ENCODE peak calls at places on chromosomes 16 and 17, in five cellular contexts. L is A549, V is K562, G is GM12878, O is H1. X is an unnamed sample.

GRCh38 chr16:11400076-11400475 is 54.8 kb downstream of the RMI2 start:
- DNase-seq in L (no peak), V (no peak), G (no peak), O (no peak), X (no peak)

GRCh38 chr16:75169899-75170405 is 21.6 kb downstream of the ZFP1 start:
- DNase-seq in L (no peak), V (no peak), G (no peak), O (no peak), X (no peak)

GRCh38 chr17:78557598-78558039 is 19.6 kb downstream of the DNAH17 start:
- DNase-seq in L (peak), V (no peak), G (no peak), O (no peak), X (no peak)

GRCh38 chr17:78133971-78134898 is 3.7 kb downstream of the TMC8 start:
- DNase-seq in L (peak), V (peak), G (no peak), O (peak), X (peak)

GRCh38 chr16:51129105-51129504 is 22.0 kb downstream of the SALL1 start:
- DNase-seq in L (no peak), V (no peak), G (no peak), O (no peak), X (no peak)

GRCh38 chr16:31298340-31298739 is 38.6 kb downstream of the ITGAM start:
- DNase-seq in L (no peak), V (no peak), G (no peak), O (no peak), X (no peak)

GRCh38 chr16:77310877-77311276 is 111.7 kb downstream of the SYCE1L start:
- DNase-seq in L (no peak), V (no peak), G (no peak), O (no peak), X (no peak)

GRCh38 chr17:27782791-27783206 is 17.5 kb downstream of the NOS2 start:
- DNase-seq in L (no peak), V (no peak), G (no peak), O (no peak), X (no peak)

GRCh38 chr17:16052486-16052885 is 52.9 kb downstream of the TTC19 start:
- DNase-seq in L (no peak), V (no peak), G (no peak), O (no peak), X (no peak)

GRCh38 chr17:55062921-55063320 is 94.4 kb downstream of the STXBP4 start:
- DNase-seq in L (peak), V (no peak), G (no peak), O (no peak), X (no peak)

GRCh38 chr17:50283246-50283645 is 9.0 kb downstream of the TMEM92 start:
- DNase-seq in L (no peak), V (no peak), G (peak), O (no peak), X (no peak)

GRCh38 chr17:32648450-32648849 is 161.7 kb downstream of the CDK5R1 start:
- DNase-seq in L (no peak), V (no peak), G (no peak), O (no peak), X (no peak)

GRCh38 chr17:76527430-76528111 is 9.9 kb downstream of the CYGB start:
- DNase-seq in L (no peak), V (no peak), G (no peak), O (no peak), X (peak)

GRCh38 chr17:30520882-30521281 is 43.7 kb downstream of the GOSR1 start:
- DNase-seq in L (no peak), V (no peak), G (no peak), O (no peak), X (no peak)

GRCh38 chr16:56858375-56858774 is 6.6 kb upstream of the SLC12A3 start:
- DNase-seq in L (no peak), V (no peak), G (no peak), O (no peak), X (no peak)

GRCh38 chr16:67378642-67379041 is 14.7 kb downstream of the TPPP3 start:
- DNase-seq in L (no peak), V (no peak), G (no peak), O (no peak), X (no peak)

GRCh38 chr17:75178453-75178852 is 4.3 kb downstream of the SUMO2 start:
- DNase-seq in L (no peak), V (no peak), G (no peak), O (no peak), X (no peak)

GRCh38 chr17:62950067-62950466 is 16.0 kb upstream of the TANC2 start:
- DNase-seq in L (peak), V (no peak), G (no peak), O (no peak), X (no peak)

GRCh38 chr17:40311575-40311974 is 2.6 kb downstream of the RARA start:
- DNase-seq in L (no peak), V (no peak), G (no peak), O (no peak), X (no peak)

GRCh38 chr17:8059131-8059530 is 20.3 kb downstream of the ALOX15B start:
- DNase-seq in L (no peak), V (no peak), G (no peak), O (no peak), X (no peak)

GRCh38 chr16:54347961-54348360 is 61.4 kb upstream of the IRX3 start:
- DNase-seq in L (no peak), V (no peak), G (no peak), O (no peak), X (no peak)

GRCh38 chr16:54353097-54353496 is 66.5 kb upstream of the IRX3 start:
- DNase-seq in L (no peak), V (no peak), G (no peak), O (no peak), X (no peak)

GRCh38 chr16:54355251-54355650 is 68.7 kb upstream of the IRX3 start:
- DNase-seq in L (no peak), V (no peak), G (no peak), O (no peak), X (no peak)

GRCh38 chr16:54346046-54346445 is 59.5 kb upstream of the IRX3 start:
- DNase-seq in L (no peak), V (no peak), G (no peak), O (no peak), X (no peak)

GRCh38 chr16:54351171-54351570 is 64.6 kb upstream of the IRX3 start:
- DNase-seq in L (no peak), V (no peak), G (no peak), O (no peak), X (no peak)
- TF ChIP-seq KDM1A in L (no peak), V (no peak), G (no peak), O (no peak), X (no peak)

GRCh38 chr17:69605571-69605970 is 191.1 kb downstream of the MAP2K6 start:
- DNase-seq in L (no peak), V (no peak), G (no peak), O (no peak), X (no peak)

GRCh38 chr17:69606142-69606800 is 191.8 kb downstream of the MAP2K6 start:
- DNase-seq in L (no peak), V (no peak), G (no peak), O (no peak), X (no peak)

GRCh38 chr17:69608808-69609494 is 194.5 kb downstream of the MAP2K6 start:
- DNase-seq in L (peak), V (no peak), G (no peak), O (no peak), X (no peak)

GRCh38 chr17:69608114-69608513 is 193.6 kb downstream of the MAP2K6 start:
- DNase-seq in L (no peak), V (no peak), G (no peak), O (no peak), X (no peak)

DNA sequence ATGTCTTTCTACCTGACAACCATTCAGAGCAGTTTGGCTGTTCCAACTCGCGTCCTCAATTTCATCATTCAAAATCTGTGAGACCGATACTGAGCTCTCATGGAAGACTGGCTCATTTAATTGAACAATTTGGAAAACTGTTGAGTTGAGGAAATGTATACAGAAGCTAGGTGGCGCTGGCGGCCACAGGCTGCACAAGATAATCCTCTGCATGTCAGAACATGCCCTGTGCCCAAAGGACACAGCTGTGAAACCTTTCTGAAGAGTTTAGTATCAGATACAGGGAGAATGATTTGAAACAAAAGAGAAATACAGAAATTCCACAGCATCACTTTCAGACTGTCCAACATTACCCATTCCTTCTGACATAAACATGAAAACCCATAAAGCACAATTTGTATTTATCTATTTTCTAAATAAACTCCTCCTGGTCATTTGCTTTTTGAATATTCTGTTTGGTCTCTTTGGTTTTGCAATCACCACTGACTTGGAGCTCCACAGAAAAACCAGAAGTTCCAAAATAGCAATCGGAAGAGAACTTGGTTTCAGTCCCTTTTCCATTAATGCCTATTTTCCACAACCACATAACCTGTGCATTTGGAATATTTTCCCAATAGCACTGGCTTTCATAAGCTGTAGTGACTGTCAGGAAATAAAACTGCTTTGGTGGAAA is 192.8 kb downstream of the MAP2K6 start:
- DNase-seq in L (peak), V (peak), G (peak), O (peak), X (peak)
- TF ChIP-seq KDM1A in L (no peak), V (no peak), G (no peak), O (no peak), X (no peak)

DNA sequence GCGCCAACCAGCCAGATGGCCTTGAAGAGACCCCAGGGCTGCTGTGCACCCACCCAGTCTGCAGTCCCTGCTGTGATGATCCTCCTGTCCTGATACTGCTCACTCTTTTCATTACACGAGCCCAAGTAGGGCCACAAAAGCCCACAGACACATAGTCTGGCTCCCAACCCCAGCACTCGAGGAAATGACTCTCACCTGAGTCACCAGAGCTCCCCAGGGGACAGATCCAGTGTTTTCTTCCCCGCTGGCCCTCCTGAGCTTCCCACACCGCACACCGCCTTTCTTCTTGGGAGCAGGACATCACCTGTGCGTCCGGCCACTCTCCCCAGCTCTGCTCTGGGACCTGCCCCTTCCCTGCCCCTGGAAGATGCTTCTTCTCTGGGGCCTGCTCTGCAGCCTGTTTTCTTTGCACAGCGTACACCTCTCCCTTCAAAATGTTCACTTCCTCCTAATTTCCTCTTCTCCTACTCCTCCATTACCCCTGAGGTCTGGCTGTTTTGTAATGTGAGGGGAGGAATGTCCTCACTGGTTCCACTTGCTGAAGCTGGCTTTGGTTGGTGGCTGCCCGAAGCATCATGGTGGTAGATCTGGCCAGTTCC is 2.0 kb upstream of the SCN4A start:
- DNase-seq in L (no peak), V (no peak), G (no peak), O (no peak), X (no peak)
- TF ChIP-seq KDM1A in L (no peak), V (no peak), G (no peak), O (no peak), X (no peak)

GRCh38 chr16:1772908-1773702 is at the start of gene MRPS34:
- DNase-seq in L (peak), V (peak), G (peak), O (peak), X (peak)
- TF ChIP-seq KDM1A in L (no peak), V (no peak), G (no peak), O (no peak), X (no peak)

GRCh38 chr16:5015351-5015750 is 18.4 kb downstream of the NAGPA start:
- DNase-seq in L (peak), V (no peak), G (no peak), O (no peak), X (no peak)
- TF ChIP-seq KDM1A in L (no peak), V (peak), G (no peak), O (no peak), X (no peak)

DNA sequence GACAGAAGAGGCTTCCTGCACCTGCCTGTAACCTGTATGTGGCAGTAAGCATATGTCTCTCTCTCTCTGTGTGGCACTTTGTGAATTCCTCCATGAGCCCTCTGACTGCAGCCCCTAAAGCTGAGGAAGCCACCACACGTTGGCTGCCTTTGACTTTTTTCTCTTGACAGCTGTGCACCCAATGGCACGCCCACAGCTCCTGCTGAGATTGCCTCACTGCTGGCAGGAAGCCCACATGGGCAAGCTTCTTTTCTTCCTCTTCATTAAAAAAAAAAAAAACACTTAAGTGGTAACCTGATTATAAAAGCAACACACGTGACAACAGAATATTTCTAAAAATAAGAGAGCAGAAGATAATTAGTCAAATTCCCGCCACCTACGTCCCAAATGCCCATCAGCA is 34.0 kb upstream of the PIRT start:
- DNase-seq in L (no peak), V (no peak), G (no peak), O (no peak), X (no peak)
- TF ChIP-seq KDM1A in L (no peak), V (no peak), G (no peak), O (no peak), X (no peak)

GRCh38 chr17:17849863-17850373 is 13.1 kb upstream of the SREBF1 start:
- DNase-seq in L (peak), V (peak), G (peak), O (no peak), X (peak)
- TF ChIP-seq KDM1A in L (no peak), V (no peak), G (no peak), O (no peak), X (no peak)

GRCh38 chr17:79814624-79814965 is 17.7 kb upstream of the CBX8 start:
- DNase-seq in L (no peak), V (no peak), G (no peak), O (no peak), X (no peak)
- TF ChIP-seq KDM1A in L (no peak), V (no peak), G (no peak), O (no peak), X (no peak)

GRCh38 chr16:89164436-89164835 is 7.1 kb upstream of the CDH15 start:
- DNase-seq in L (no peak), V (no peak), G (no peak), O (no peak), X (no peak)

GRCh38 chr16:89160977-89161701 is 10.4 kb upstream of the CDH15 start:
- DNase-seq in L (no peak), V (no peak), G (no peak), O (no peak), X (no peak)

GRCh38 chr16:89161763-89162162 is 9.8 kb upstream of the CDH15 start:
- DNase-seq in L (no peak), V (no peak), G (no peak), O (no peak), X (no peak)

GRCh38 chr16:89163297-89163696 is 8.3 kb upstream of the CDH15 start:
- DNase-seq in L (no peak), V (no peak), G (no peak), O (no peak), X (no peak)

GRCh38 chr16:89162314-89162713 is 9.2 kb upstream of the CDH15 start:
- DNase-seq in L (no peak), V (no peak), G (no peak), O (no peak), X (no peak)
- TF ChIP-seq KDM1A in L (no peak), V (no peak), G (no peak), O (no peak), X (no peak)

DNA sequence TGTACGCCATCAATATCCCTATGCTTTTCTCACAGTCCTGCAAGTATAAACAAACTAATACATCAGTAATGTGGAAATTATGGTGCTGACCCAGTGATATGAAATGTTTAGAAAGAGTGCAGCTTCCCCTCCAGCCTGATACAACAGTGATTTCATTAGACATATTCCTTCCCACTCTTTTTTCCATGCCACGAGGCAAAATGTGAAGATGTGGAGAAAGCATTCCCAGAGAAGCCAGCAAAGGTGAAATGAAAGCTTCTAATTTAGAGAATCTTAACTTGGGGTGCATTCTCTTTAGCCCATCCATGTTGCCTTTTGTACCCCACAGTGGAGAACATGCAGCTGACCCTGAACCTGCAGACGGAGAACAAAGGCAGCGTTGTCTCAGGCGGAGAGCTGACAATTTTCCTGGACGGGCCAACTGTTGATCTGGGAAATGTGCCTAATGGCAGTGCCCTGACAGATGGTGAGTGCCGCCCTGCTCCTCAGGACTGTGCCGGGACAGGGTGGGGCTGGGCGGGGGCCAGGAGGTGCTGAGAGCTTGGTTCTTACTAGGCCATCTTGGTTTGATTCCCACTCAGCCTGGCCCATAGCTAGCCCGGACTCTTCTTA is 77.8 kb downstream of the WWP2 start:
- DNase-seq in L (no peak), V (no peak), G (no peak), O (no peak), X (peak)
- TF ChIP-seq KDM1A in L (no peak), V (no peak), G (no peak), O (no peak), X (no peak)